ENCODE peak calls at places on chromosomes 3 and 15, in eight cellular contexts. K is AG04450; F is cardiac muscle cell; Z is CD8-positive, alpha-beta memory T cell; H is heart right ventricle; D is PC-9; L is aorta; X is adrenal gland. T is an unnamed sample.

GRCh38 chr3:177332955-177333354 is 135.7 kb upstream of the TBL1XR1 start:
- DNase-seq in K (no peak), F (no peak), Z (no peak), H (no peak), D (no peak), L (no peak), X (no peak), T (no peak)

GRCh38 chr3:169969696-169970095 is 3.1 kb downstream of the SEC62 start:
- DNase-seq in K (no peak), F (no peak), Z (no peak), H (no peak), D (no peak), L (no peak), X (no peak), T (no peak)

GRCh38 chr3:183061431-183062172 is 37.7 kb downstream of the MCCC1 start:
- DNase-seq in K (peak; percentile 18), F (no peak), Z (no peak), H (no peak), D (no peak), L (no peak), X (no peak), T (no peak)

GRCh38 chr3:171956372-171957104 is 82.8 kb upstream of the FNDC3B start:
- DNase-seq in K (no peak), F (no peak), Z (no peak), H (no peak), D (no peak), L (no peak), X (no peak), T (no peak)

GRCh38 chr15:61558172-61559146 is 329.4 kb upstream of the RORA start:
- DNase-seq in K (no peak), F (no peak), Z (no peak), H (no peak), D (no peak), L (no peak), X (no peak), T (no peak)

GRCh38 chr3:42128526-42128925 is 37.4 kb downstream of the TRAK1 start:
- DNase-seq in K (no peak), F (no peak), Z (no peak), H (no peak), D (no peak), L (no peak), X (no peak), T (no peak)

GRCh38 chr15:31752363-31752762 is 278.0 kb upstream of the CHRNA7 start:
- DNase-seq in K (no peak), F (peak; percentile 24), Z (no peak), H (no peak), D (no peak), L (no peak), X (no peak), T (no peak)

GRCh38 chr3:131277836-131278497 is 103.6 kb upstream of the NUDT16 start:
- DNase-seq in K (no peak), F (peak; percentile 43), Z (no peak), H (no peak), D (no peak), L (no peak), X (no peak), T (no peak)

GRCh38 chr3:185320949-185321348 is 42.0 kb upstream of the MAP3K13 start:
- DNase-seq in K (no peak), F (no peak), Z (no peak), H (no peak), D (no peak), L (no peak), X (no peak), T (no peak)

GRCh38 chr3:30495172-30496124 is 111.0 kb upstream of the TGFBR2 start:
- DNase-seq in K (no peak), F (no peak), Z (no peak), H (no peak), D (no peak), L (no peak), X (no peak), T (no peak)

GRCh38 chr3:150740733-150741496 is 22.1 kb downstream of the SIAH2 start:
- DNase-seq in K (no peak), F (no peak), Z (no peak), H (peak; percentile 27), D (no peak), L (no peak), X (peak; percentile 87), T (no peak)

GRCh38 chr3:127568604-127569003 is 21.9 kb downstream of the TPRA1 start:
- DNase-seq in K (no peak), F (no peak), Z (no peak), H (no peak), D (no peak), L (no peak), X (no peak), T (no peak)

GRCh38 chr3:127565711-127566110 is 24.8 kb downstream of the TPRA1 start:
- DNase-seq in K (no peak), F (no peak), Z (no peak), H (no peak), D (no peak), L (no peak), X (no peak), T (no peak)

GRCh38 chr3:127569160-127569559 is 21.4 kb downstream of the TPRA1 start:
- DNase-seq in K (no peak), F (no peak), Z (no peak), H (no peak), D (no peak), L (no peak), X (no peak), T (no peak)

GRCh38 chr3:127570520-127570919 is 20.0 kb downstream of the TPRA1 start:
- DNase-seq in K (no peak), F (no peak), Z (no peak), H (no peak), D (no peak), L (no peak), X (no peak), T (no peak)

DNA sequence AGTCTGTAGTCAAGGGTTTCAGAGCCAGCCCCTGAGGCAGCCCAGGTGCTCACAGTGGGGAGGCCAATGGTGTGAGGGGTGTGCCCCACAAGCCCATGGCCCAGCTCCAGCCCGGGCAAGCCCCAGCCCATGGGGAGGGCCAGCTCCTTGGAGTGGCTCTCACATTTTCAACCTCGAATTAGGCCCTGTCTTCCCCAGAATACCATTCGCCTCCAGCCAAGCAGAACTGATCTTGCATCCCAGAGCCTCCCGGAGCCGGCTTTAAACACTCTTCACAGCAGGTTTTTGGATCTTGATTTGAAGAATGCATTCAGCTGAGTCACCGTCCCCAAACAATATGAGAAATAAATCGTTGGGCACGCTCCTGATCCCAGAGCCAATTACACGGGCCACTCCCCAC is 23.7 kb downstream of the TPRA1 start:
- DNase-seq in K (no peak), F (no peak), Z (no peak), H (no peak), D (no peak), L (no peak), X (no peak), T (no peak)
- H3K27me3 ChIP-seq in K (peaks cover 11% of the 10 kb centered on the region), F (no peaks in the 10 kb centered on the region), Z (no peaks in the 10 kb centered on the region), H (no peaks in the 10 kb centered on the region), D (no peaks in the 10 kb centered on the region), L (no peaks in the 10 kb centered on the region), X (no peaks in the 10 kb centered on the region), T (no peaks in the 10 kb centered on the region)

GRCh38 chr3:13833506-13834257 is 46.2 kb downstream of the WNT7A start:
- DNase-seq in K (no peak), F (no peak), Z (no peak), H (no peak), D (no peak), L (no peak), X (no peak), T (no peak)

GRCh38 chr3:13834258-13835035 is 45.4 kb downstream of the WNT7A start:
- DNase-seq in K (no peak), F (no peak), Z (no peak), H (no peak), D (no peak), L (no peak), X (no peak), T (no peak)

GRCh38 chr3:13832130-13832529 is 47.7 kb downstream of the WNT7A start:
- DNase-seq in K (no peak), F (no peak), Z (no peak), H (no peak), D (no peak), L (no peak), X (no peak), T (no peak)

GRCh38 chr3:13829311-13829710 is 50.6 kb downstream of the WNT7A start:
- DNase-seq in K (no peak), F (no peak), Z (no peak), H (no peak), D (no peak), L (no peak), X (no peak), T (no peak)

GRCh38 chr3:13831386-13831996 is 48.4 kb downstream of the WNT7A start:
- DNase-seq in K (no peak), F (no peak), Z (no peak), H (no peak), D (no peak), L (no peak), X (no peak), T (no peak)
- H3K27me3 ChIP-seq in K (no peaks in the 10 kb centered on the region), F (no peaks in the 10 kb centered on the region), Z (no peaks in the 10 kb centered on the region), H (peaks cover 43% of the 10 kb centered on the region), D (no peaks in the 10 kb centered on the region), L (no peaks in the 10 kb centered on the region), X (peaks cover 8% of the 10 kb centered on the region), T (no peaks in the 10 kb centered on the region)

GRCh38 chr15:64022571-64022970 is 23.7 kb downstream of the DAPK2 start:
- DNase-seq in K (no peak), F (no peak), Z (no peak), H (no peak), D (no peak), L (no peak), X (no peak), T (no peak)
- H3K27me3 ChIP-seq in K (peaks cover 29% of the 10 kb centered on the region), F (no peaks in the 10 kb centered on the region), Z (no peaks in the 10 kb centered on the region), H (no peaks in the 10 kb centered on the region), D (no peaks in the 10 kb centered on the region), L (no peaks in the 10 kb centered on the region), X (no peaks in the 10 kb centered on the region), T (no peaks in the 10 kb centered on the region)

DNA sequence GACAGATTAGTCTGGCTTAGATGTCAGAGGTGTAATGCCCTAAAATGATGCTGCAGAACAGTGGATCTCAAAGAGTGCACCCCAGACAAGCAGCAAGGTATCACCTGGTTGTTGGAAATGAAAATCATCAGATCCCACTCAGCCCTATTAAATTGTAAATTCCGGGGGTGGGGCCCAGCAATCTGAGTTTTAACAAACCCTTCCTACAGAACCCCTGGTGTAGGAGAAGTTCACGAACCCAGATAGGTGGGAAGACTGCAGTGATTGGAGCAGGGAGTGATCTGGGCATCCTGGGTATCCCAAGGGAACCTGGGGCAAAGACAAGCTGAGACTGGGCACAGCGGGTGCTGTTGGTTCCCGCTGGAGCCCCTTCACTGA is 24.3 kb upstream of the THRB start:
- DNase-seq in K (no peak), F (no peak), Z (no peak), H (no peak), D (no peak), L (no peak), X (no peak), T (no peak)
- H3K27me3 ChIP-seq in K (peaks cover 22% of the 10 kb centered on the region), F (peaks cover 86% of the 10 kb centered on the region), Z (no peaks in the 10 kb centered on the region), H (no peaks in the 10 kb centered on the region), D (no peaks in the 10 kb centered on the region), L (no peaks in the 10 kb centered on the region), X (no peaks in the 10 kb centered on the region), T (no peaks in the 10 kb centered on the region)

DNA sequence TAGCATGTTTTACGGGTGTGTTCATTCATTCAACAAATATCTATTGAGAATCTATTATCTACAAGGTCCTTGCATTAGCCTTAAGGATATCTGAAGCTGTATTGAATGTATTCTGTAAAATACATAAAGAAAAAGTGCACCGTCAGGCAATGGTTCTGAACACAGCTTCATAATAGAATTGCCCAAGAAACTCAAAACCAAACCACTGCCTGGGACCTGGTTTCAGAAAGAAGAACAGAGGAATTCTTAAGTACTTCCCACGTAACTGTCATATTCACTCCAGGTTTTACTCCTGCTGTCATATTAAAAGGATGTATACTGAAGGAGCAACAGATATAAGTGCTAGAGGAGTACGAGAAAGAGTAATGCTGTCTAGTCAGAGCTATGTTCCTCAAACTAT is 115.9 kb downstream of the FGF12 start:
- DNase-seq in K (no peak), F (no peak), Z (no peak), H (no peak), D (no peak), L (no peak), X (no peak), T (no peak)
- H3K27me3 ChIP-seq in K (no peaks in the 10 kb centered on the region), F (no peaks in the 10 kb centered on the region), Z (no peaks in the 10 kb centered on the region), H (no peaks in the 10 kb centered on the region), D (no peaks in the 10 kb centered on the region), L (no peaks in the 10 kb centered on the region), X (no peaks in the 10 kb centered on the region), T (no peaks in the 10 kb centered on the region)

T was measured in upper lobe of left lung.